ENCODE peak calls at places on chromosomes 7 and 10, in five cellular contexts. A is stomach, E is transverse colon, V is HepG2, I is HCT116. P is an unnamed sample.

GRCh38 chr10:91316486-91316885 is 93.7 kb upstream of the HECTD2 start:
- DNase-seq in A (no peak), E (no peak), V (no peak), I (no peak), P (no peak)

GRCh38 chr10:26557641-26558014 is 119.5 kb downstream of the APBB1IP start:
- DNase-seq in A (no peak), E (no peak), V (no peak), I (no peak), P (no peak)

GRCh38 chr10:88200637-88201036 is 337.2 kb downstream of the PTEN start:
- DNase-seq in A (no peak), E (no peak), V (peak), I (no peak), P (no peak)

GRCh38 chr10:71074176-71074755 is 138.1 kb upstream of the UNC5B start:
- DNase-seq in A (no peak), E (no peak), V (no peak), I (no peak), P (no peak)

GRCh38 chr7:76317782-76318487 is 15.5 kb downstream of the HSPB1 start:
- DNase-seq in A (peak), E (peak), V (peak), I (peak), P (peak)

GRCh38 chr10:133608855-133609254 is 17.7 kb downstream of the FRG2B start:
- DNase-seq in A (no peak), E (no peak), V (no peak), I (no peak), P (no peak)

GRCh38 chr7:82617156-82617555 is 173.6 kb upstream of the CACNA2D1 start:
- DNase-seq in A (no peak), E (no peak), V (no peak), I (no peak), P (no peak)

GRCh38 chr7:25894002-25894901 is 257.7 kb upstream of the NFE2L3 start:
- DNase-seq in A (peak), E (peak), V (peak), I (peak), P (no peak)

GRCh38 chr10:117662126-117662525 is 119.6 kb downstream of the EMX2 start:
- DNase-seq in A (no peak), E (no peak), V (no peak), I (no peak), P (no peak)

GRCh38 chr10:43117777-43118583 is 20.3 kb upstream of the CSGALNACT2 start:
- DNase-seq in A (no peak), E (no peak), V (no peak), I (no peak), P (peak)

DNA sequence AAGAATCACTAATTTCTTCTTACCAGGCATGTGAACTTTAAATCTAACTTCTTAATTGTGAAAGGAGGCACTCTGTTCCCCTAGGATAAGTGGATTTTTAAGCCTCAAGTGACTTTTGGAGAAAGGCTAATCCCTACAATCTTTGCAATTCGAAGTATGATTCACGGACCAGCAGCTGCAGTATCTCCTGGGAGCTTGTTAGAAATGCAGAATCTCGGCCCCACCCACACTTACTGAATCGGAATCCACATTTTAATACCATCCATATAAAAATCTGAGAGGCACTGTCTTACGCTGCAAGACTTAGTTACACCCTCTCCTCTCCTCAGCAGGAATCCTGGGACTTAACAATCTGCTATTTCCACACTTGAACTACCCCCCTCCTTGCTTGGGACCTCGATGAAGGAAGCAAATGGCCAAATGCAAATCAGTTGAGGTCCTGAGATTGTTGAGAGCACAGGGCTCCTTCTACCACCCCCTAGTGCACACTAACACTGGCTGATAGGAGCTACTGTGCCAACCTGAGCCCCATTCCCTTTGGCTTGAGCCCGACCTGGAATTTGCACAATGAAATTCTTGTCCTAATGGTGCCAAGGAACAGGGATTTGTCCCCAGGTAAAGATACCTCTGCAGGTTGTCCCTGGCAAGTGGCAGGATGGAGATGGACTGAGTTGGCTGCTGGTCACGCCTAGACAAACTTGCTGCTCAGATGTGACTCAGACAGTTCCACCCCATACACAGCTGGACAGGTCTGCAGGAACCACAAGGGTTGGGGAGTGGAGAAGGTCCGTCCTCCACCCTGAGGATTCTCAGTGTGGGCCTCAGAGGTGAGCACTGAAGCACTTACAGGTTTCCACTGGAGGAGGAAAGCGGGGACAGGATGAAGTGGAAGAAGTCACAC is 20.8 kb downstream of the ITPRIP start:
- DNase-seq in A (no peak), E (no peak), V (no peak), I (no peak), P (no peak)
- TF ChIP-seq CTCF in A (no peak), E (no peak), V (no peak), I (no peak), P (no peak)

GRCh38 chr10:84267503-84268126 is 22.8 kb downstream of the RGR start:
- DNase-seq in A (peak), E (peak), V (peak), I (peak), P (no peak)

GRCh38 chr10:84262190-84262956 is 17.5 kb downstream of the RGR start:
- DNase-seq in A (no peak), E (no peak), V (no peak), I (no peak), P (no peak)

GRCh38 chr10:84265378-84265777 is 20.5 kb downstream of the RGR start:
- DNase-seq in A (no peak), E (peak), V (no peak), I (no peak), P (no peak)

GRCh38 chr10:84263716-84264115 is 18.9 kb downstream of the RGR start:
- DNase-seq in A (no peak), E (no peak), V (no peak), I (no peak), P (no peak)

DNA sequence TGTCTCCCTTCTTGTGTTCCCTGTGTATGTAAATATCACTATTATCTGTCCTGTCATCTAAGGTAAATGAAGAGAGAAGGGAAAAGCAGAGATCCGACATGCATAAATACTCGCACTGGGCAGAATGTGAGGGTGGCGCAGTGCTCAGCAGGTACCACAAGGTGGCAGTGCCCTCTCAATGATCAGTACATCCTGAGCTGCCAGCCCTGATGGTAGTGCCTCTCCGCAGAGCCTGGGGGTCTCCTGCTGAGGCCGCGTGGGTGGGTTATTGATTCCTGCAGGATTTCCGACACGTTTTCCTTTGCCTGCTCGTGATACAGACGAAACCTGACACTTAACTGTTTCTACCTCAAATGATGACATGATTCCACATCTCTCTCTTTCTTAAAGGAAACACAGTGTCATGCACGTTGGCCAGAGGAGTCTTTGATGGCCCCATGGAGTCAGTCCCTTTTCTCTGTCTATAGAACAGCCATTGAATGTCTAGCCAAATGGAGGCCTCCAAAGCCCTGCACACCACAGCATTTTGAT is 19.8 kb downstream of the RGR start:
- DNase-seq in A (peak), E (peak), V (peak), I (peak), P (peak)
- TF ChIP-seq POLR2A in A (no peak), E (no peak), V (no peak), I (no peak), P (no peak)

GRCh38 chr7:135922263-135922662 is 54.9 kb downstream of the MTPN start:
- DNase-seq in A (no peak), E (no peak), V (no peak), I (no peak), P (no peak)

GRCh38 chr7:135920478-135920877 is 56.7 kb downstream of the MTPN start:
- DNase-seq in A (no peak), E (no peak), V (no peak), I (no peak), P (no peak)

GRCh38 chr7:135924302-135924701 is 52.9 kb downstream of the MTPN start:
- DNase-seq in A (no peak), E (no peak), V (no peak), I (no peak), P (no peak)

GRCh38 chr7:135925205-135925604 is 52.0 kb downstream of the MTPN start:
- DNase-seq in A (no peak), E (no peak), V (no peak), I (no peak), P (no peak)

GRCh38 chr7:135923700-135924261 is 53.4 kb downstream of the MTPN start:
- DNase-seq in A (no peak), E (no peak), V (no peak), I (peak), P (no peak)
- H3K4me3 ChIP-seq in A (no peak), E (no peak), V (no peak), I (no peak), P (no peak)

GRCh38 chr10:132223156-132223590 is 36.4 kb downstream of the DPYSL4 start:
- DNase-seq in A (peak), E (peak), V (peak), I (peak), P (peak)

GRCh38 chr10:132222726-132223125 is 36.0 kb downstream of the DPYSL4 start:
- DNase-seq in A (no peak), E (no peak), V (no peak), I (no peak), P (no peak)

GRCh38 chr10:132220061-132220460 is 33.3 kb downstream of the DPYSL4 start:
- DNase-seq in A (no peak), E (no peak), V (no peak), I (no peak), P (no peak)

GRCh38 chr10:132223611-132224342 is 37.0 kb downstream of the DPYSL4 start:
- DNase-seq in A (no peak), E (no peak), V (no peak), I (no peak), P (no peak)

DNA sequence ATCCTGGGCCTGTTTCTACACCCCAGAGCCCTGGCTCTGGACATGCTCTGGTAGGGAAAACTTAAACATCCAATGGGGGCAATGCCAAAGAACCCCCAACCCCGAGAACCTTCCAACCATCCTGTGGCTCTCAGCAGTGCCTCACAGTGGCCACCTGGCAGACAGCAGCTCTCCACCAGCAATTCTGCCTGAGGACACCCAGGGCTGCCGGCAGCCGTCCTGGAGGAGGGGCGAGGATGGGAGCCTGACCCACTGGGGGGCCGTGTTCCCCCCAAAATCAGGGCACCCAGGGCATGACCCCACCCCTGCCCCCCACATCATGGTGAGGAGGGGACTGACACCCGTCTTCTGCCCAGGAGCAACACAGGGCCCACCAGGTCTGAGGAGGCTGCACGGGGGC is 32.7 kb downstream of the DPYSL4 start:
- DNase-seq in A (no peak), E (no peak), V (no peak), I (no peak), P (no peak)
- TF ChIP-seq CTCF in A (no peak), E (no peak), V (peak), I (no peak), P (no peak)

P was measured in ovary.